ENCODE peak calls at places on chromosomes 16 and 17, in seven cellular contexts. N is GM04504; L is HTR-8/SVneo; D is effector memory CD8-positive, alpha-beta T cell; K is A549; M is activated naive CD4-positive, alpha-beta T cell treated with anti-CD3 and anti-CD28 coated beads, Interleukin-2, amount 50 U/mL, for 16 hours; S is activated CD4-positive, alpha-beta T cell treated with anti-CD3 and anti-CD28 coated beads, Interleukin-2, amount 50 U/mL, for 48 hours. E is an unnamed sample.

GRCh38 chr17:42980766-42981397 is 517 bp downstream of the RUNDC1 start:
- DNase-seq in N (no peak), L (peak; percentile 63), D (peak; percentile 52), K (peak; percentile 76), M (peak; percentile 68), S (peak; percentile 80), E (no peak)

GRCh38 chr16:75279277-75279676 is 27.9 kb upstream of the BCAR1 start:
- DNase-seq in N (no peak), L (no peak), D (no peak), K (no peak), M (no peak), S (no peak), E (peak; percentile 14)

GRCh38 chr16:83661656-83662055 is 146.1 kb upstream of the HSBP1 start:
- DNase-seq in N (no peak), L (no peak), D (no peak), K (no peak), M (no peak), S (no peak), E (no peak)

GRCh38 chr16:68284847-68285246 is 20.5 kb downstream of the SLC7A6 start:
- DNase-seq in N (no peak), L (no peak), D (no peak), K (no peak), M (no peak), S (no peak), E (no peak)

GRCh38 chr16:49986351-49987124 is 38.5 kb upstream of the CNEP1R1 start:
- DNase-seq in N (peak; percentile 31), L (no peak), D (no peak), K (no peak), M (no peak), S (no peak), E (no peak)

GRCh38 chr16:88815901-88816589 is 4.3 kb upstream of the APRT start:
- DNase-seq in N (no peak), L (peak; percentile 54), D (peak; percentile 30), K (peak; percentile 37), M (peak; percentile 71), S (peak; percentile 71), E (no peak)

GRCh38 chr17:19370493-19370960 is 7.8 kb upstream of the MAPK7 start:
- DNase-seq in N (no peak), L (no peak), D (no peak), K (no peak), M (no peak), S (no peak), E (no peak)

GRCh38 chr16:17345043-17345442 is 125.7 kb downstream of the XYLT1 start:
- DNase-seq in N (no peak), L (no peak), D (no peak), K (no peak), M (no peak), S (no peak), E (no peak)

GRCh38 chr17:17169396-17169795 is 36.7 kb downstream of the PLD6 start:
- DNase-seq in N (no peak), L (no peak), D (no peak), K (no peak), M (no peak), S (no peak), E (no peak)

GRCh38 chr17:77697480-77698400 is 260.8 kb upstream of the TNRC6C start:
- DNase-seq in N (no peak), L (no peak), D (no peak), K (no peak), M (no peak), S (no peak), E (no peak)

GRCh38 chr17:19278729-19279128 is 41.6 kb downstream of the EPN2 start:
- DNase-seq in N (no peak), L (no peak), D (no peak), K (no peak), M (no peak), S (no peak), E (no peak)

GRCh38 chr16:89324056-89325010 is 106.8 kb downstream of the ZNF778 start:
- DNase-seq in N (peak; percentile 82), L (no peak), D (no peak), K (no peak), M (peak; percentile 70), S (peak; percentile 84), E (no peak)

GRCh38 chr16:11762431-11762830 is 19.8 kb upstream of the TXNDC11 start:
- DNase-seq in N (no peak), L (no peak), D (no peak), K (no peak), M (no peak), S (no peak), E (no peak)

GRCh38 chr17:82493517-82493840 is 26.1 kb upstream of the FOXK2 start:
- DNase-seq in N (no peak), L (no peak), D (no peak), K (peak; percentile 46), M (no peak), S (no peak), E (no peak)

GRCh38 chr17:76710863-76711611 is at the start of gene MXRA7:
- DNase-seq in N (no peak), L (peak; percentile 89), D (peak; percentile 53), K (peak; percentile 78), M (peak; percentile 58), S (peak; percentile 57), E (peak; percentile 18)

GRCh38 chr17:55303701-55304145 is 39.0 kb downstream of the HLF start:
- DNase-seq in N (no peak), L (no peak), D (no peak), K (no peak), M (no peak), S (peak; percentile 17), E (no peak)

GRCh38 chr17:83073389-83074063 is 5.9 kb upstream of the METRNL start:
- DNase-seq in N (no peak), L (no peak), D (no peak), K (no peak), M (no peak), S (no peak), E (no peak)

GRCh38 chr16:49269231-49269630 is 12.4 kb downstream of the CBLN1 start:
- DNase-seq in N (no peak), L (no peak), D (no peak), K (no peak), M (no peak), S (no peak), E (no peak)

GRCh38 chr17:39927928-39928867 is 666 bp downstream of the LRRC3C start:
- DNase-seq in N (no peak), L (no peak), D (no peak), K (peak; percentile 42), M (no peak), S (no peak), E (no peak)

GRCh38 chr16:2469399-2470233 is 1.5 kb upstream of the NTN3 start:
- DNase-seq in N (no peak), L (no peak), D (no peak), K (peak; percentile 32), M (no peak), S (no peak), E (no peak)

GRCh38 chr16:53433930-53434435 is 288 bp upstream of the RBL2 start:
- DNase-seq in N (peak; percentile 42), L (no peak), D (no peak), K (peak; percentile 71), M (no peak), S (peak; percentile 84), E (no peak)

GRCh38 chr16:87092958-87093357 is 224.2 kb downstream of the C16orf95 start:
- DNase-seq in N (no peak), L (no peak), D (no peak), K (no peak), M (no peak), S (no peak), E (no peak)

GRCh38 chr16:82583415-82583814 is 43.4 kb upstream of the CDH13 start:
- DNase-seq in N (peak; percentile 1), L (no peak), D (no peak), K (no peak), M (no peak), S (no peak), E (no peak)

GRCh38 chr17:66950886-66951604 is 13.5 kb upstream of the CACNG4 start:
- DNase-seq in N (no peak), L (no peak), D (no peak), K (no peak), M (no peak), S (no peak), E (no peak)

GRCh38 chr16:83967838-83968482 is at the start of gene NECAB2:
- DNase-seq in N (no peak), L (peak; percentile 78), D (no peak), K (peak; percentile 41), M (no peak), S (peak; percentile 30), E (no peak)

GRCh38 chr16:81003610-81004460 is 2.9 kb downstream of the CMC2 start:
- DNase-seq in N (no peak), L (no peak), D (no peak), K (no peak), M (no peak), S (peak; percentile 44), E (no peak)

GRCh38 chr17:64277831-64278562 is 14.9 kb upstream of the TEX2 start:
- DNase-seq in N (no peak), L (no peak), D (no peak), K (no peak), M (no peak), S (no peak), E (no peak)

GRCh38 chr17:78341559-78342437 is 18.1 kb downstream of the SOCS3 start:
- DNase-seq in N (no peak), L (no peak), D (no peak), K (peak; percentile 83), M (no peak), S (no peak), E (no peak)

GRCh38 chr16:27405546-27406451 is 3.8 kb downstream of the IL21R start:
- DNase-seq in N (no peak), L (no peak), D (no peak), K (no peak), M (peak; percentile 86), S (peak; percentile 91), E (no peak)

GRCh38 chr17:62933986-62934385 is 32.0 kb upstream of the TANC2 start:
- DNase-seq in N (no peak), L (no peak), D (no peak), K (no peak), M (no peak), S (no peak), E (no peak)

GRCh38 chr17:18977021-18977420 is 25.1 kb downstream of the SLC5A10 start:
- DNase-seq in N (no peak), L (no peak), D (no peak), K (no peak), M (no peak), S (no peak), E (no peak)

GRCh38 chr16:71648921-71649320 is 22.9 kb downstream of the MARVELD3 start:
- DNase-seq in N (no peak), L (no peak), D (no peak), K (peak; percentile 35), M (no peak), S (no peak), E (no peak)

GRCh38 chr16:29192329-29193247 is 207.7 kb downstream of the LAT start:
- DNase-seq in N (no peak), L (no peak), D (no peak), K (no peak), M (no peak), S (no peak), E (no peak)

E was measured in NCI-H446 treated with DMSO at 0.1 percent for 48 hours.